ENCODE peak calls at places on chromosomes 13 and 19, in nine cellular contexts. J, A, G, L, N, I, O, M and Z are unnamed samples.

GRCh38 chr13:57641071-57641470 is 9.5 kb downstream of the PCDH17 start:
- DNase-seq in M (no peak), J (no peak), A (no peak), G (no peak), O (no peak), I (no peak), N (no peak), L (no peak), Z (no peak)

GRCh38 chr19:16391301-16392055 is 66.9 kb downstream of the KLF2 start:
- DNase-seq in O (no peak), A (no peak), I (no peak), M (no peak), J (no peak), N (no peak), L (no peak), G (no peak), Z (no peak)

GRCh38 chr13:44104969-44105368 is 225.3 kb downstream of the LACC1 start:
- DNase-seq in N (no peak), I (no peak), A (no peak), J (no peak), L (no peak), G (no peak), M (no peak), O (no peak), Z (no peak)

GRCh38 chr13:113209880-113210421 is 538 bp downstream of the CUL4A start:
- DNase-seq in I (peak; percentile 59), O (peak; percentile 66), M (peak; percentile 42), N (peak; percentile 75), A (peak; percentile 43), L (peak; percentile 72), G (peak; percentile 57), J (no peak), Z (no peak)

GRCh38 chr13:24709186-24709913 is 29.1 kb downstream of the ATP12A start:
- DNase-seq in L (peak; percentile 34), O (no peak), N (peak; percentile 54), M (no peak), J (no peak), I (no peak), A (no peak), G (no peak), Z (no peak)

GRCh38 chr13:24650157-24650556 is 30.1 kb upstream of the ATP12A start:
- DNase-seq in M (no peak), N (no peak), O (no peak), J (no peak), G (no peak), A (no peak), I (peak; percentile 10), L (no peak), Z (peak; percentile 72)

GRCh38 chr19:49017041-49017665 is at the start of gene LHB:
- DNase-seq in I (no peak), L (no peak), N (no peak), O (peak; percentile 10), M (no peak), A (no peak), G (no peak), J (no peak), Z (no peak)

GRCh38 chr19:40332669-40333068 is 15.5 kb downstream of the C19orf47 start:
- DNase-seq in M (no peak), I (no peak), N (no peak), J (no peak), G (no peak), O (no peak), A (no peak), L (no peak), Z (no peak)

GRCh38 chr13:78339927-78340326 is 263.4 kb downstream of the POU4F1 start:
- DNase-seq in A (no peak), J (no peak), N (no peak), O (no peak), G (no peak), M (peak; percentile 15), I (no peak), L (no peak), Z (no peak)

GRCh38 chr13:98026457-98026857 is 73.0 kb downstream of the IPO5 start:
- DNase-seq in M (no peak), G (no peak), L (no peak), N (no peak), I (peak; percentile 31), O (no peak), J (no peak), A (no peak), Z (no peak)

GRCh38 chr13:73966331-73966730 is 167.9 kb downstream of the KLF12 start:
- DNase-seq in A (no peak), G (no peak), N (no peak), L (no peak), M (no peak), I (no peak), J (no peak), O (no peak), Z (no peak)

GRCh38 chr19:41999071-41999877 is 5.2 kb upstream of the ATP1A3 start:
- DNase-seq in N (no peak), O (no peak), I (no peak), G (no peak), J (no peak), A (no peak), L (no peak), M (no peak), Z (no peak)

GRCh38 chr19:16257509-16258002 is 59.8 kb downstream of the AP1M1 start:
- DNase-seq in L (no peak), I (no peak), O (no peak), G (no peak), A (no peak), J (no peak), M (no peak), N (no peak), Z (no peak)

GRCh38 chr19:49014870-49015255 is 2.0 kb downstream of the LHB start:
- DNase-seq in O (no peak), G (no peak), A (no peak), L (no peak), N (no peak), J (no peak), I (no peak), M (no peak), Z (no peak)

GRCh38 chr19:29397748-29398147 is 128.0 kb upstream of the VSTM2B start:
- DNase-seq in O (no peak), J (no peak), N (no peak), A (no peak), M (no peak), L (no peak), I (no peak), G (no peak), Z (no peak)

GRCh38 chr13:109858319-109858718 is 71.9 kb upstream of the IRS2 start:
- DNase-seq in A (no peak), I (no peak), J (no peak), O (no peak), N (no peak), M (no peak), L (no peak), G (no peak), Z (no peak)

GRCh38 chr13:26015276-26015934 is 36.4 kb downstream of the SHISA2 start:
- DNase-seq in L (no peak), M (no peak), J (no peak), G (no peak), A (no peak), N (no peak), I (no peak), O (no peak), Z (no peak)

GRCh38 chr13:111844682-111845081 is 222.3 kb upstream of the SOX1 start:
- DNase-seq in O (no peak), J (no peak), A (no peak), I (no peak), L (no peak), G (no peak), M (no peak), N (no peak), Z (no peak)
- TF ChIP-seq CTCF in O (no peak), J (no peak), A (no peak), I (no peak), L (no peak), G (no peak), M (no peak), N (no peak), Z (no peak)

GRCh38 chr13:50894504-50894903 is 15.1 kb upstream of the RNASEH2B start:
- DNase-seq in G (no peak), I (no peak), J (no peak), L (no peak), N (no peak), M (no peak), O (no peak), A (no peak), Z (no peak)
- TF ChIP-seq CTCF in G (no peak), I (no peak), J (no peak), L (no peak), N (no peak), M (no peak), O (no peak), A (no peak), Z (no peak)

DNA sequence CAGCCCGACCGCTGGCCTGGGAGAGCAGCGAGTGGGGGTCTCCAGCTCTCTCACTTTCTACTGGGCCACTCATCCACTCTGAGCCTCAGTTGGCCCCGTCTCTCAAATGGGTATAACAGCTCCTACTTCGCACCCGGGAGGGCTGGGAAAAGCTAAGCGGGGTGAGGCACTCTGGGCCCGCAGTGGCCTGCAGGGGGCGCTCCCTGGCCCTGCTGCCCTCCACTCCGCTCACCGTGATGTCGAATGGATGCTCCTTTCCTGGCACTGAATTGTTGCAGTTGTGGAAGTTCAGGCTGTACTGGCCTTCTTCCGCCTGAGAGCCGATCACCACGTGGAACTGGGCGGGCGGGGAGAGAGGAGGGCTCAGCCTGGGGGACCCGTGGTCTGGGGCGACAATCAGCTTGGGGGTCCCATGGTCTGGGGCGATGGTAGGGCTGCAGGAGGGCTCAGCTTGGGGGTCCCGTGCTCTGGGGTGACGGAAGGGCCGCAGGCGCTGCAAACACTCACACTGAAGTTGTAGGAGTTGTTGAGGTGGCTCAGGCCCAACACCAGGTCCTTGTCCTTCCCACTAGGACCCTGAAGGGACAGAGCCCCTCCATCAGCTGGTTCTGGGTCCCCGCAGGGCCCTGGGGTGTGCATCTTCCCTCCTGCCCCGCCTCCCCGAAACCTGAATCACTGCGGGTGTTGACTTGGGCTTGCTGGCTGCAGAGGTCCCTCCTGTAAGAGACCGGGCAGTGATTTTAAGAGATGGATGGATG is 3.9 kb downstream of the GPR108 start:
- DNase-seq in A (no peak), G (no peak), L (no peak), M (no peak), I (no peak), J (no peak), N (no peak), O (no peak), Z (no peak)
- TF ChIP-seq CTCF in A (no peak), G (no peak), L (peak; percentile 11), M (peak; percentile 45), I (no peak), J (peak; percentile 32), N (peak; percentile 33), O (peak; percentile 19), Z (peak; percentile 24)

GRCh38 chr13:47719164-47719563 is 281.9 kb downstream of the SUCLA2 start:
- DNase-seq in J (no peak), L (no peak), G (no peak), I (no peak), O (no peak), M (no peak), A (no peak), N (no peak), Z (no peak)

GRCh38 chr13:47726394-47726793 is 274.7 kb downstream of the SUCLA2 start:
- DNase-seq in J (no peak), I (no peak), M (no peak), A (no peak), L (no peak), N (no peak), O (no peak), G (no peak), Z (no peak)

GRCh38 chr13:47723898-47724297 is 277.2 kb downstream of the SUCLA2 start:
- DNase-seq in A (no peak), N (no peak), O (no peak), L (no peak), G (no peak), M (no peak), I (no peak), J (no peak), Z (no peak)
- TF ChIP-seq CTCF in A (no peak), N (no peak), O (no peak), L (no peak), G (no peak), M (no peak), I (no peak), J (no peak), Z (no peak)